ENCODE peak calls at places on chromosomes 6 and 20, in eight cellular contexts. O, N, H, E, P, U, D and Z are unnamed samples.

GRCh38 chr6:19465240-19465639 is 371.9 kb upstream of the ID4 start:
- DNase-seq in O (no peak), N (no peak), H (no peak), E (no peak), P (no peak), U (no peak), D (no peak), Z (no peak)

GRCh38 chr6:31405996-31406395 is 2.6 kb downstream of the MICA start:
- DNase-seq in O (no peak), N (no peak), H (no peak), E (no peak), P (no peak), U (no peak), D (no peak), Z (no peak)

GRCh38 chr6:41488064-41488391 is 58.2 kb upstream of the FOXP4 start:
- DNase-seq in O (no peak), N (no peak), H (no peak), E (no peak), P (no peak), U (no peak), D (no peak), Z (no peak)

GRCh38 chr6:168649209-168649608 is 208.2 kb downstream of the SMOC2 start:
- DNase-seq in O (no peak), N (no peak), H (no peak), E (no peak), P (no peak), U (no peak), D (no peak), Z (no peak)

GRCh38 chr6:3088446-3088845 is 20.2 kb downstream of the RIPK1 start:
- DNase-seq in O (no peak), N (no peak), H (no peak), E (no peak), P (no peak), U (peak), D (peak), Z (peak)

GRCh38 chr20:50467618-50468373 is 42.4 kb upstream of the PTPN1 start:
- DNase-seq in O (no peak), N (no peak), H (peak), E (no peak), P (peak), U (peak), D (peak), Z (peak)

GRCh38 chr6:39912446-39912845 is 21.8 kb downstream of the MOCS1 start:
- DNase-seq in O (no peak), N (no peak), H (no peak), E (no peak), P (no peak), U (no peak), D (no peak), Z (no peak)

GRCh38 chr6:151763938-151764680 is 43.4 kb upstream of the ESR1 start:
- DNase-seq in O (peak), N (peak), H (peak), E (no peak), P (peak), U (peak), D (peak), Z (peak)

GRCh38 chr6:166825553-166826145 is 130.7 kb downstream of the RNASET2 start:
- DNase-seq in O (no peak), N (no peak), H (no peak), E (no peak), P (no peak), U (peak), D (peak), Z (peak)

GRCh38 chr6:35688605-35689322 is at the start of gene FKBP5:
- DNase-seq in O (peak), N (peak), H (peak), E (peak), P (peak), U (peak), D (peak), Z (peak)

GRCh38 chr6:44674226-44675155 is 287.0 kb downstream of the CDC5L start:
- DNase-seq in O (no peak), N (no peak), H (no peak), E (no peak), P (no peak), U (no peak), D (no peak), Z (no peak)

GRCh38 chr20:64102647-64103354 is 4.6 kb downstream of the NPBWR2 start:
- DNase-seq in O (no peak), N (no peak), H (no peak), E (no peak), P (peak), U (no peak), D (no peak), Z (no peak)
- H3K4me3 ChIP-seq in O (peak), N (no peak), H (peak), E (no peak), P (peak), U (no peak), D (no peak), Z (no peak)

GRCh38 chr6:5851261-5851757 is 155.4 kb downstream of the NRN1 start:
- DNase-seq in O (peak), N (peak), H (peak), E (peak), P (peak), U (peak), D (peak), Z (peak)
- H3K4me3 ChIP-seq in O (peak), N (no peak), H (peak), E (peak), P (peak), U (peak), D (peak), Z (peak)

GRCh38 chr20:38445901-38446425 is 10.8 kb upstream of the SNHG17 start:
- DNase-seq in O (no peak), N (no peak), H (no peak), E (no peak), P (no peak), U (no peak), D (no peak), Z (no peak)
- H3K4me3 ChIP-seq in O (peak), N (no peak), H (peak), E (peak), P (no peak), U (peak), D (peak), Z (peak)

GRCh38 chr6:154402081-154402780 is 45.6 kb upstream of the IPCEF1 start:
- DNase-seq in O (no peak), N (no peak), H (no peak), E (no peak), P (no peak), U (no peak), D (no peak), Z (no peak)

GRCh38 chr6:154404791-154405400 is 48.3 kb upstream of the IPCEF1 start:
- DNase-seq in O (no peak), N (no peak), H (no peak), E (no peak), P (no peak), U (peak), D (peak), Z (peak)

GRCh38 chr6:154406301-154406700 is 49.7 kb upstream of the IPCEF1 start:
- DNase-seq in O (no peak), N (no peak), H (no peak), E (no peak), P (no peak), U (no peak), D (no peak), Z (no peak)

GRCh38 chr6:154406869-154407268 is 50.3 kb upstream of the IPCEF1 start:
- DNase-seq in O (no peak), N (no peak), H (no peak), E (no peak), P (no peak), U (no peak), D (no peak), Z (no peak)

DNA sequence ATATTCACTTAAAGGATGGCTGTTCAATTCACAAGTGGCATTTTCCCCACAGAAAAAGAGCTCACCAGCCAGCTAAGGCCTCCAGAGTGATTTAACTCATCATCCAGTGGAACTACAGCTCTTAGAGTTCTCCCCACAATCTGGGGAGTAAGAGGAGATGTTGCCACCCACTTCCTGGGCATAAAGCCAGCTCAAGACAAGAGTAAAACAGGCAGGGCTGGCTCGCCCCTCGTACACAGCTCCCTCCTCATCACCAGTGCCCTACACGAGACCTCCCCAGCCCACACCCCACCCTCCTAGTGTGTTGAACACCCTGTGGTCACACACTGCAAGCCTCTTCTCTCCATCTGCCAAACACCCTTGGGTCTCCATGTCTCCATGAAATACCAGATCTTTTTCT is 47.2 kb upstream of the IPCEF1 start:
- DNase-seq in O (no peak), N (peak), H (peak), E (no peak), P (no peak), U (peak), D (peak), Z (peak)
- H3K4me3 ChIP-seq in O (no peak), N (no peak), H (no peak), E (no peak), P (no peak), U (no peak), D (no peak), Z (no peak)

DNA sequence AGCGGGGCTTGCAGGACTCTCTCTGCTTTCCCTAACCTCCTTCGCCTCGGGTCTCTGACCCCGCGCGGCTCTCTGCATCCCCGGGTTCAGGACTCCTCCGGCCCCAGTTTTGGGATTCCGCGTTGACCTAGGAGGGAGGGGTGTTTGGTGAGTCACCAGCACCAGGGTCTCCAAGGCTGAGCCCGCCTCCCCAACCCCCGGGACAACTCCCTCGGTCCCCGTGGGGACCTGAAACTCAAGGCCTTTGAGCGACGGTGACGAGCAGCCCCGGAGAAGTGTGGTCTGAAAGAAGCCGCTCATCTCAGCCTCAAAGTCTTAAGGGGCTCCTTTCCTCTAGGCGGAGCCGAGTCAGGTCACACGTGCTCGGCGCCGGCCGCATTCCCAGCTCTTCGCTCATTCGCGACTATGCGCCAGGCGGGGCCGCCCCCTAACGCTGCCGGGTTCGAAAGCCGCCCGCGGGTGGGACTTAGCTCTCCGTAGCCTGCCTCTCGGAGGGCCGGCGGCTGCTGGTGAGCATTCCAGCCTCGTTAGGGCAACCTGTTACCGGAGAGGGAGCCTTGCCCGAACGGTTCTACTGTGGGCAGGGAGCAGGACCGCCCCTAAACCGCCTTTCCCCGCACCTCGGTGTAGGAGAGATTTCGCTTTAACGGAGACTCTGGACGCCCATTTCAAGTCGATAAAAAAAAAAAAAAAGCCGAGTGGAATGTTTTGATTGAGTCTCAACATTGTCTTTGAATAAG is 3.0 kb upstream of the PRDM13 start:
- DNase-seq in O (peak), N (no peak), H (no peak), E (no peak), P (peak), U (peak), D (peak), Z (peak)
- H3K4me3 ChIP-seq in O (peak), N (no peak), H (peak), E (peak), P (peak), U (peak), D (peak), Z (peak)

DNA sequence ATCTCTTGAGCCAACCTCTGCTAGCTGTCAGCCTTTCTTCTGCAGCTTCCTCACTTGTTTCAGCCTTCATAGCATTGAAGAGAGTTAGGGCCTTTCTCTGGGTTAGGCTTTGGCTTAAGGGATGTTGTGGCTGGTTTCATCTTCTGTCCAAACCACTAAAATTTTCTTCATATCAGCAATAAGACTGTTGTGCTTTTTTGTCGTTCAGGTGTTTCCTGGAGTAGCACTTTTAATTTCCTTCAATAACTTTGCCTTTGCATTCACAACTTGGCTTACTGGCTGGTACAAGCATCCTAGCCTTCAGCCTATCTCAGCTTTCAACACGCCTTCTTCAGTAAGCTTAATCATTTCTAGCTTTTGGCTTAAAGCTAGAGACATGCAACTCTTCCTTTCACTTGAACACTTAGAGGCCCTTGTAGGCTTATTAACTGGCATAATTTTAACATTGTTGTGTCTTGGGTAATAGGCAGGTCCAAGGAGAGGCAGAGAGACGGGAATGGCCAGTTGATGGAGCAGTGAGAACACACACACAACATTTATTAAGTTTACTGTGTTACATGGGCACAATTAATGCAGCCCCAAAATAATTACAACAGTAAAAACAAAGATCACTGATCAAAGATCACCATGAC is 98.5 kb downstream of the HIVEP1 start:
- DNase-seq in O (no peak), N (no peak), H (no peak), E (peak), P (no peak), U (no peak), D (no peak), Z (no peak)
- H3K4me3 ChIP-seq in O (no peak), N (no peak), H (no peak), E (peak), P (no peak), U (no peak), D (no peak), Z (no peak)

DNA sequence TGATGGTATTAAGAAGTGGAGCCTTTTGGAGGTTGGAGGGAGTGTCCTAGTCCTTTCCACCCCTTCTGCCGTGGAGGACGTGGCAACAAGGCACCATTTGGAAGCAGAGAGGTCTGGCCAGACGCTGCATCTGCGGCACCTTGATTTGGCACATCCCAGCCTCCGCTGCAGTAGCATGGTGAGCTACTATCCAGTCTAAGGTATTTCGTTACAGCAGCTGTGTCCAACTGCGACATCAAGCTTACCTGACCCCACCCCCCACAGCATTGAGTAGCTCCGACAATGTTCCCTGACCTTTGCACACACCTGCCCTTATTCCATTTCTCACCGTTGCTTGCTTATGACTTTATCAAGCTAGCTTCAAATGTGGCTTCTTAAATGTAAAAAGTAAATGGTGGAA is 29.8 kb upstream of the SYNJ2 start:
- DNase-seq in O (no peak), N (peak), H (no peak), E (no peak), P (no peak), U (no peak), D (no peak), Z (no peak)
- H3K4me3 ChIP-seq in O (no peak), N (no peak), H (no peak), E (no peak), P (no peak), U (no peak), D (no peak), Z (no peak)